ENCODE peak calls at places on chromosomes 5 and 9, in six cellular contexts. One of them, this sample, is unnamed.

GRCh38 chr5:143262393-143263174 is 140.9 kb downstream of the NR3C1 start:
- DNase-seq in endothelial cell of umbilical vein: peak
- DNase-seq in NB4: peak
- DNase-seq in GM12878: peak
- DNase-seq in K562: no peak
- DNase-seq in A549: no peak
- DNase-seq in this sample: peak

GRCh38 chr5:132446621-132447020 is 44.0 kb downstream of the IRF1 start:
- DNase-seq in K562: no peak
- DNase-seq in GM12878: no peak
- DNase-seq in NB4: no peak
- DNase-seq in endothelial cell of umbilical vein: peak
- DNase-seq in A549: no peak
- DNase-seq in this sample: no peak

GRCh38 chr9:117720555-117720954 is 16.4 kb downstream of the TLR4 start:
- DNase-seq in K562: peak
- DNase-seq in GM12878: no peak
- DNase-seq in A549: no peak
- DNase-seq in endothelial cell of umbilical vein: no peak
- DNase-seq in NB4: peak
- DNase-seq in this sample: no peak

GRCh38 chr5:60722416-60722815 is 22.4 kb upstream of the DEPDC1B start:
- DNase-seq in GM12878: no peak
- DNase-seq in endothelial cell of umbilical vein: no peak
- DNase-seq in K562: no peak
- DNase-seq in NB4: no peak
- DNase-seq in A549: no peak
- DNase-seq in this sample: no peak

GRCh38 chr5:180873628-180874520 is 12.8 kb upstream of the ZFP62 start:
- DNase-seq in A549: no peak
- DNase-seq in GM12878: peak
- DNase-seq in NB4: peak
- DNase-seq in K562: peak
- DNase-seq in endothelial cell of umbilical vein: no peak
- DNase-seq in this sample: no peak

GRCh38 chr5:180142008-180142803 is 66.8 kb downstream of the RASGEF1C start:
- DNase-seq in NB4: no peak
- DNase-seq in GM12878: no peak
- DNase-seq in A549: no peak
- DNase-seq in K562: no peak
- DNase-seq in endothelial cell of umbilical vein: no peak
- DNase-seq in this sample: no peak

GRCh38 chr5:59133801-59134261 is 551.0 kb downstream of the RAB3C start:
- DNase-seq in A549: peak
- DNase-seq in NB4: peak
- DNase-seq in GM12878: no peak
- DNase-seq in endothelial cell of umbilical vein: no peak
- DNase-seq in K562: no peak
- DNase-seq in this sample: no peak

GRCh38 chr5:111530298-111530740 is 18.0 kb upstream of the STARD4 start:
- DNase-seq in NB4: peak
- DNase-seq in GM12878: peak
- DNase-seq in K562: peak
- DNase-seq in A549: peak
- DNase-seq in endothelial cell of umbilical vein: peak
- DNase-seq in this sample: peak

GRCh38 chr9:29118555-29118954 is 1545.3 kb upstream of the C9orf72 start:
- DNase-seq in A549: no peak
- DNase-seq in GM12878: no peak
- DNase-seq in NB4: no peak
- DNase-seq in endothelial cell of umbilical vein: no peak
- DNase-seq in K562: no peak
- DNase-seq in this sample: no peak

GRCh38 chr9:69580582-69580945 is 91.6 kb downstream of the APBA1 start:
- DNase-seq in NB4: no peak
- DNase-seq in K562: no peak
- DNase-seq in endothelial cell of umbilical vein: no peak
- DNase-seq in A549: no peak
- DNase-seq in GM12878: no peak
- DNase-seq in this sample: no peak

GRCh38 chr5:139492700-139493192 is 10.2 kb upstream of the STING1 start:
- DNase-seq in NB4: no peak
- DNase-seq in endothelial cell of umbilical vein: peak
- DNase-seq in A549: no peak
- DNase-seq in GM12878: no peak
- DNase-seq in K562: no peak
- DNase-seq in this sample: no peak

GRCh38 chr5:141223112-141223783 is at the start of gene PCDHB14:
- DNase-seq in NB4: peak
- DNase-seq in endothelial cell of umbilical vein: peak
- DNase-seq in K562: peak
- DNase-seq in A549: no peak
- DNase-seq in GM12878: no peak
- DNase-seq in this sample: peak

GRCh38 chr5:158194561-158194961 is 335.6 kb upstream of the CLINT1 start:
- DNase-seq in GM12878: no peak
- DNase-seq in endothelial cell of umbilical vein: no peak
- DNase-seq in K562: no peak
- DNase-seq in A549: no peak
- DNase-seq in NB4: no peak
- DNase-seq in this sample: no peak

GRCh38 chr9:82332018-82332773 is 343.6 kb downstream of the SPATA31D1 start:
- DNase-seq in K562: no peak
- DNase-seq in endothelial cell of umbilical vein: no peak
- DNase-seq in NB4: no peak
- DNase-seq in A549: peak
- DNase-seq in GM12878: no peak
- DNase-seq in this sample: no peak

GRCh38 chr9:105968811-105969466 is 274.6 kb downstream of the TMEM38B start:
- DNase-seq in endothelial cell of umbilical vein: no peak
- DNase-seq in NB4: no peak
- DNase-seq in K562: no peak
- DNase-seq in GM12878: no peak
- DNase-seq in A549: no peak
- DNase-seq in this sample: no peak

GRCh38 chr5:124692324-124692723 is 54.1 kb downstream of the ZNF608 start:
- DNase-seq in endothelial cell of umbilical vein: no peak
- DNase-seq in K562: no peak
- DNase-seq in NB4: no peak
- DNase-seq in GM12878: no peak
- DNase-seq in A549: no peak
- DNase-seq in this sample: no peak

GRCh38 chr5:83827111-83827541 is 106.5 kb upstream of the HAPLN1 start:
- DNase-seq in endothelial cell of umbilical vein: peak
- DNase-seq in A549: no peak
- DNase-seq in NB4: peak
- DNase-seq in GM12878: no peak
- DNase-seq in K562: no peak
- DNase-seq in this sample: no peak

GRCh38 chr5:32506809-32507208 is 62.3 kb upstream of the ZFR start:
- DNase-seq in endothelial cell of umbilical vein: no peak
- DNase-seq in A549: no peak
- DNase-seq in NB4: no peak
- DNase-seq in K562: no peak
- DNase-seq in GM12878: no peak
- DNase-seq in this sample: no peak

GRCh38 chr5:35743644-35744043 is 113.0 kb upstream of the IL7R start:
- DNase-seq in K562: no peak
- DNase-seq in GM12878: no peak
- DNase-seq in NB4: no peak
- DNase-seq in endothelial cell of umbilical vein: no peak
- DNase-seq in A549: no peak
- DNase-seq in this sample: no peak
- TF ChIP-seq MYC in K562: no peak
- TF ChIP-seq MYC in GM12878: no peak
- TF ChIP-seq MYC in NB4: no peak
- TF ChIP-seq MYC in endothelial cell of umbilical vein: no peak
- TF ChIP-seq MYC in A549: no peak
- TF ChIP-seq MYC in this sample: no peak

GRCh38 chr9:4509590-4509984 is 19.3 kb downstream of the SLC1A1 start:
- DNase-seq in K562: no peak
- DNase-seq in GM12878: no peak
- DNase-seq in NB4: no peak
- DNase-seq in A549: no peak
- DNase-seq in endothelial cell of umbilical vein: no peak
- DNase-seq in this sample: no peak

GRCh38 chr9:4510546-4511322 is 20.5 kb downstream of the SLC1A1 start:
- DNase-seq in A549: no peak
- DNase-seq in endothelial cell of umbilical vein: no peak
- DNase-seq in K562: no peak
- DNase-seq in GM12878: no peak
- DNase-seq in NB4: no peak
- DNase-seq in this sample: no peak

GRCh38 chr9:4507731-4508130 is 17.5 kb downstream of the SLC1A1 start:
- DNase-seq in endothelial cell of umbilical vein: no peak
- DNase-seq in GM12878: no peak
- DNase-seq in A549: no peak
- DNase-seq in K562: no peak
- DNase-seq in NB4: no peak
- DNase-seq in this sample: no peak

GRCh38 chr9:4508246-4508906 is 18.1 kb downstream of the SLC1A1 start:
- DNase-seq in K562: no peak
- DNase-seq in endothelial cell of umbilical vein: no peak
- DNase-seq in GM12878: no peak
- DNase-seq in NB4: no peak
- DNase-seq in A549: no peak
- DNase-seq in this sample: no peak

DNA sequence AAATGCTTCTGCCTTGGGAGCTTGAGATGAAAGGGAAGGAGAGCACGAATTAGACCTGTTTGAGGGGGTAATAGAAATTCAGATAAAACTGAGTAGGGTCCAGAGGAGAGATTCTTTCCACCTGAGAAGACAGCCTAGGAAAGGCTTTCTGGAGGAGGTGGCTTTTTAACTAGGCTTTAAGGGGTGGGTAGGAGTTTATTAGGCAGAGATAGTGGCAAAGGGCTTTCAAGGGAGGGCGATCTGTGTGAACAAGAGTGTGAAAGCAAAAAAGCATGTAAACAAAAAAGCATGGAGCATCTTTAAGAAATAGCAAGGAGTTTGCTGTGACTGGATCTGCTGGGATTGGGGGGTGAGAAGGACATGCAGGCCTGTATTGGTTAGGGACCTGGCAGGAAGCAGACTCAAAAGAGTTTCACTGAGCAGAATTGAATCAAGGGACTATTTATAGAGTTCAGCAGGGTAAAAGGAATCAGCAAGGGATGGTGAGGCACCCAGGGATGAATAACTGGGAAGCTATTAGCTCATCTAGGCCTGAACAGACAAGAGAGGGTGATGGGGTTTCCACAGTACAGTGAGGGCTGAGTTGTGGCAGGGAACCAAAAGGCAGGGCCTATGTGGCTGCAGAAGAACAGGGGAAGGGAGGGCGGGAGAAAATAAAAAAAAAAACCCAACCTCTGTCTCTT is 18.8 kb downstream of the SLC1A1 start:
- DNase-seq in A549: no peak
- DNase-seq in NB4: no peak
- DNase-seq in endothelial cell of umbilical vein: no peak
- DNase-seq in K562: no peak
- DNase-seq in GM12878: no peak
- DNase-seq in this sample: no peak
- TF ChIP-seq MYC in A549: no peak
- TF ChIP-seq MYC in NB4: no peak
- TF ChIP-seq MYC in endothelial cell of umbilical vein: no peak
- TF ChIP-seq MYC in K562: no peak
- TF ChIP-seq MYC in GM12878: no peak
- TF ChIP-seq MYC in this sample: no peak

GRCh38 chr5:173625261-173625660 is 8.8 kb upstream of the BOD1 start:
- DNase-seq in GM12878: no peak
- DNase-seq in K562: peak
- DNase-seq in endothelial cell of umbilical vein: no peak
- DNase-seq in NB4: no peak
- DNase-seq in A549: no peak
- DNase-seq in this sample: no peak
- TF ChIP-seq MYC in GM12878: no peak
- TF ChIP-seq MYC in K562: no peak
- TF ChIP-seq MYC in endothelial cell of umbilical vein: no peak
- TF ChIP-seq MYC in NB4: no peak
- TF ChIP-seq MYC in A549: no peak
- TF ChIP-seq MYC in this sample: no peak

GRCh38 chr5:107805166-107805565 is 134.4 kb upstream of the EFNA5 start:
- DNase-seq in K562: no peak
- DNase-seq in NB4: no peak
- DNase-seq in endothelial cell of umbilical vein: no peak
- DNase-seq in A549: no peak
- DNase-seq in GM12878: no peak
- DNase-seq in this sample: no peak
- TF ChIP-seq MYC in K562: no peak
- TF ChIP-seq MYC in NB4: no peak
- TF ChIP-seq MYC in endothelial cell of umbilical vein: no peak
- TF ChIP-seq MYC in A549: no peak
- TF ChIP-seq MYC in GM12878: no peak
- TF ChIP-seq MYC in this sample: no peak

GRCh38 chr9:121850366-121850765 is 198.9 kb downstream of the DAB2IP start:
- DNase-seq in A549: no peak
- DNase-seq in NB4: no peak
- DNase-seq in GM12878: no peak
- DNase-seq in K562: no peak
- DNase-seq in endothelial cell of umbilical vein: no peak
- DNase-seq in this sample: no peak

GRCh38 chr9:121849554-121849953 is 198.1 kb downstream of the DAB2IP start:
- DNase-seq in K562: no peak
- DNase-seq in endothelial cell of umbilical vein: no peak
- DNase-seq in GM12878: no peak
- DNase-seq in NB4: no peak
- DNase-seq in A549: no peak
- DNase-seq in this sample: no peak

GRCh38 chr9:121852241-121852640 is 200.8 kb downstream of the DAB2IP start:
- DNase-seq in endothelial cell of umbilical vein: no peak
- DNase-seq in NB4: no peak
- DNase-seq in GM12878: no peak
- DNase-seq in A549: no peak
- DNase-seq in K562: no peak
- DNase-seq in this sample: no peak

GRCh38 chr9:121852646-121853616 is 201.5 kb downstream of the DAB2IP start:
- DNase-seq in K562: no peak
- DNase-seq in endothelial cell of umbilical vein: no peak
- DNase-seq in NB4: no peak
- DNase-seq in A549: no peak
- DNase-seq in GM12878: no peak
- DNase-seq in this sample: no peak

GRCh38 chr9:121851641-121852091 is 200.2 kb downstream of the DAB2IP start:
- DNase-seq in endothelial cell of umbilical vein: no peak
- DNase-seq in GM12878: no peak
- DNase-seq in K562: no peak
- DNase-seq in NB4: no peak
- DNase-seq in A549: no peak
- DNase-seq in this sample: no peak
- TF ChIP-seq MYC in endothelial cell of umbilical vein: no peak
- TF ChIP-seq MYC in GM12878: no peak
- TF ChIP-seq MYC in K562: no peak
- TF ChIP-seq MYC in NB4: no peak
- TF ChIP-seq MYC in A549: no peak
- TF ChIP-seq MYC in this sample: no peak

DNA sequence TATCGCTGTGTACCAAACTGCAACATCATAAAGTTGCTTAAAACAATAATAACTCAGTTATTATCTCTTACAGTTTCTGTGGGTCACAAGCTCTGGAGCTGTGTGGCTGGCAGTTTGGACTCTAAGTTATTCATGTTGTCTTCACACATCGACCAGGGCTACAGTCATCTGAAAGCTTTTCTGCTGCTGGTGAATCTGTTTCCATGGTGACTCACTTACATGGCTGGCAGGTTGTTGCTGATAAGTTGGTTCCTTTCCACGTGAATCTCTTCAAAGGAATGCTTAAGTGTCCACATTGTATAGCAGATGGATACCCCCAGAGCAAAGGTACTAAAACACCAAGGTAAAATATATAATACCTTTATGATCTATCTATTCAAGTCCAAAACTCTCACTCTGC is 44.8 kb upstream of the CYLC2 start:
- DNase-seq in NB4: no peak
- DNase-seq in K562: no peak
- DNase-seq in A549: no peak
- DNase-seq in endothelial cell of umbilical vein: no peak
- DNase-seq in GM12878: no peak
- DNase-seq in this sample: no peak
- TF ChIP-seq MYC in NB4: no peak
- TF ChIP-seq MYC in K562: no peak
- TF ChIP-seq MYC in A549: no peak
- TF ChIP-seq MYC in endothelial cell of umbilical vein: no peak
- TF ChIP-seq MYC in GM12878: no peak
- TF ChIP-seq MYC in this sample: no peak